ENCODE peak calls at places on chromosomes 4 and X, in six cellular contexts. O is endothelial cell of umbilical vein, N is K562, S is A549, H is GM12878, Y is HepG2. X is an unnamed sample.

GRCh38 chr4:100008048-100008447 is 58.0 kb upstream of the H2AZ1 start:
- DNase-seq in H (no peak), S (peak; percentile 9), Y (no peak), O (no peak), N (no peak), X (no peak)

GRCh38 chrX:79036152-79036551 is 91.0 kb downstream of the P2RY10 start:
- DNase-seq in H (no peak), Y (no peak), N (no peak), O (no peak), S (no peak), X (no peak)

GRCh38 chr4:103026868-103027267 is 7.4 kb upstream of the SLC9B1 start:
- DNase-seq in N (no peak), Y (no peak), H (no peak), S (no peak), O (no peak), X (no peak)

GRCh38 chr4:47615385-47615784 is 130.3 kb downstream of the ATP10D start:
- DNase-seq in Y (no peak), H (no peak), N (no peak), S (no peak), O (no peak), X (no peak)

GRCh38 chr4:3401436-3402171 is 40.2 kb upstream of the HGFAC start:
- DNase-seq in S (no peak), N (no peak), H (no peak), Y (no peak), O (no peak), X (no peak)

GRCh38 chr4:140003851-140004579 is 150.0 kb downstream of the MAML3 start:
- DNase-seq in N (no peak), S (no peak), Y (no peak), H (no peak), O (no peak), X (no peak)

GRCh38 chrX:65679071-65679540 is 11.7 kb downstream of the MSN start:
- DNase-seq in H (no peak), N (no peak), S (peak; percentile 62), Y (no peak), O (peak; percentile 83), X (peak; percentile 68)

GRCh38 chr4:21749936-21750335 is 198.6 kb downstream of the KCNIP4 start:
- DNase-seq in S (no peak), O (no peak), N (no peak), H (no peak), Y (no peak), X (no peak)

GRCh38 chr4:79823148-79823763 is 249.8 kb downstream of the ANTXR2 start:
- DNase-seq in S (no peak), Y (no peak), N (no peak), H (no peak), O (no peak), X (no peak)

GRCh38 chr4:156971623-156972369 is at the start of gene PDGFC:
- DNase-seq in S (peak; percentile 57), H (no peak), O (peak; percentile 75), Y (peak; percentile 63), N (peak; percentile 12), X (no peak)

GRCh38 chr4:15444276-15444675 is 16.4 kb downstream of the C1QTNF7 start:
- DNase-seq in N (no peak), Y (no peak), O (no peak), S (no peak), H (no peak), X (no peak)

GRCh38 chr4:168634276-168634802 is 137.5 kb downstream of the PALLD start:
- DNase-seq in O (peak; percentile 56), N (no peak), H (no peak), Y (no peak), S (no peak), X (peak; percentile 46)

GRCh38 chrX:133448512-133449076 is 33.3 kb upstream of the GPC4 start:
- DNase-seq in N (no peak), H (no peak), O (no peak), S (no peak), Y (no peak), X (no peak)

GRCh38 chrX:153379508-153379907 is 21.6 kb downstream of the PNMA6E start:
- DNase-seq in O (no peak), N (no peak), Y (no peak), H (no peak), S (no peak), X (no peak)

GRCh38 chr4:131337956-131338355 is 1811.1 kb upstream of the PCDH10 start:
- DNase-seq in N (no peak), S (no peak), H (no peak), Y (no peak), O (no peak), X (no peak)

GRCh38 chrX:15384304-15384703 is at the start of gene VEGFD:
- DNase-seq in H (no peak), S (peak; percentile 5), O (no peak), Y (peak; percentile 54), N (no peak), X (no peak)

GRCh38 chr4:39043058-39043696 is 11.0 kb upstream of the TMEM156 start:
- DNase-seq in O (no peak), S (peak; percentile 61), H (no peak), N (no peak), Y (peak; percentile 94), X (no peak)

GRCh38 chr4:41437264-41437566 is 100.7 kb upstream of the LIMCH1 start:
- DNase-seq in H (no peak), O (peak; percentile 60), Y (no peak), S (no peak), N (no peak), X (no peak)

GRCh38 chr4:181078236-181078635 is 1165.0 kb upstream of the TENM3 start:
- DNase-seq in N (no peak), S (no peak), Y (no peak), H (no peak), O (no peak), X (no peak)

GRCh38 chr4:148004228-148004813 is 272.4 kb downstream of the ARHGAP10 start:
- DNase-seq in Y (no peak), N (no peak), O (no peak), H (no peak), S (no peak), X (no peak)

GRCh38 chr4:186554890-186555827 is at the start of gene MTNR1A:
- DNase-seq in S (peak; percentile 44), O (no peak), H (no peak), N (no peak), Y (no peak), X (no peak)

GRCh38 chrX:149274516-149275105 is 230.5 kb downstream of the IDS start:
- DNase-seq in N (no peak), Y (no peak), H (no peak), O (peak; percentile 1), S (no peak), X (no peak)

GRCh38 chrX:3939967-3940610 is 226.6 kb upstream of the PRKX start:
- DNase-seq in O (peak; percentile 2), S (peak; percentile 11), N (peak; percentile 3), Y (no peak), H (no peak), X (peak; percentile 17)

GRCh38 chr4:1360423-1361283 is 13.6 kb downstream of the UVSSA start:
- DNase-seq in N (no peak), H (no peak), S (no peak), O (no peak), Y (peak; percentile 68), X (no peak)

GRCh38 chr4:54902261-54902660 is 223.1 kb downstream of the KDR start:
- DNase-seq in H (no peak), O (no peak), S (no peak), N (no peak), Y (no peak), X (no peak)

GRCh38 chr4:19807505-19807904 is 444.2 kb upstream of the SLIT2 start:
- DNase-seq in S (no peak), Y (no peak), H (no peak), N (no peak), O (peak; percentile 57), X (no peak)

GRCh38 chr4:75211422-75211821 is 278.5 kb downstream of the PARM1 start:
- DNase-seq in H (no peak), Y (no peak), O (no peak), S (no peak), N (no peak), X (no peak)

GRCh38 chr4:27429260-27429970 is 568.8 kb downstream of the STIM2 start:
- DNase-seq in H (no peak), O (no peak), S (no peak), Y (no peak), N (no peak), X (no peak)
- TF ChIP-seq MYC in H (no peak), O (no peak), S (no peak), Y (no peak), N (no peak), X (no peak)

GRCh38 chrX:74049126-74049525 is 254.9 kb upstream of the ZCCHC13 start:
- DNase-seq in Y (no peak), N (no peak), S (no peak), O (no peak), H (no peak), X (no peak)
- TF ChIP-seq MYC in Y (no peak), N (no peak), S (no peak), O (no peak), H (no peak), X (no peak)

GRCh38 chr4:178086324-178086723 is 644.1 kb upstream of the AGA start:
- DNase-seq in S (peak; percentile 16), N (no peak), Y (peak; percentile 0), O (no peak), H (no peak), X (no peak)
- TF ChIP-seq MYC in S (no peak), N (no peak), Y (no peak), O (no peak), H (no peak), X (no peak)

GRCh38 chr4:71212216-71212615 is 126.6 kb upstream of the SLC4A4 start:
- DNase-seq in O (no peak), H (no peak), N (no peak), S (no peak), Y (no peak), X (no peak)

GRCh38 chr4:71209161-71209560 is 129.7 kb upstream of the SLC4A4 start:
- DNase-seq in H (no peak), O (no peak), S (peak; percentile 5), Y (no peak), N (no peak), X (no peak)

GRCh38 chr4:71214578-71214977 is 124.2 kb upstream of the SLC4A4 start:
- DNase-seq in O (no peak), H (no peak), N (no peak), S (no peak), Y (no peak), X (no peak)

GRCh38 chr4:71210831-71211230 is 128.0 kb upstream of the SLC4A4 start:
- DNase-seq in N (no peak), O (no peak), H (no peak), Y (no peak), S (no peak), X (no peak)

DNA sequence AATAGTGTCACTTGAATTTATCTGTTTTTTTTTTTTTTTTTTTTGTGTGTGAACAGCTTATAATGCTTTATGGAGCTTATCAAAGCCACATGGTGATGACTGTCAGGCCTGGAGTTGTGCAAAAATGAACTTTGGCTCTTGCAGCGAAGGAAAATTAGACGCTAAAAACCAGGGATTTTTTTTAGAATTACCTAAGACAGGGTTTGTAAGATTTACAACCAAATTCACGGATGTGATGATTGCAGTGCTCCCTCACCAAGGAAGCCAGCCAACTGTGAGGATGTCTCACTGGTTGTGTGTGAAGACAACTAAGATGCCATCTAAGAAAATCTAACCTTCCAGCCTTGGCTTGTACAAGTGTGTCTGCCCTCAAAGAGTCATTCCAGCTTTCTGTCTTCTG is 127.1 kb upstream of the SLC4A4 start:
- DNase-seq in O (no peak), H (no peak), Y (no peak), S (no peak), N (no peak), X (no peak)
- TF ChIP-seq MYC in O (no peak), H (no peak), Y (no peak), S (no peak), N (no peak), X (no peak)

GRCh38 chrX:645024-645376 is 14.4 kb downstream of the SHOX start:
- DNase-seq in S (no peak), O (no peak), Y (no peak), N (no peak), H (no peak), X (no peak)
- TF ChIP-seq MYC in S (no peak), O (no peak), Y (no peak), N (no peak), H (no peak), X (no peak)

X was measured in NB4.